ENCODE peak calls at places on chromosomes 5 and 9, in eight cellular contexts. P is HCT116, X is K562, J is SK-N-SH, A is HepG2, Z is Panc1, G is A549, V is GM12878. U is an unnamed sample.

GRCh38 chr9:6997330-6997729 is 239.6 kb downstream of the KDM4C start:
- DNase-seq in P (no peak), X (no peak), J (no peak), A (no peak), Z (no peak), G (no peak), V (no peak), U (no peak)

GRCh38 chr5:980001-980588 is 28.5 kb upstream of the NKD2 start:
- DNase-seq in P (no peak), X (no peak), J (peak; percentile 40), A (peak; percentile 48), Z (no peak), G (no peak), V (no peak), U (no peak)

GRCh38 chr9:36721846-36722588 is 149.3 kb downstream of the MELK start:
- DNase-seq in P (no peak), X (no peak), J (no peak), A (no peak), Z (no peak), G (no peak), V (no peak), U (no peak)

GRCh38 chr5:139110526-139111168 is 87.5 kb downstream of the SIL1 start:
- DNase-seq in P (no peak), X (no peak), J (no peak), A (no peak), Z (no peak), G (no peak), V (no peak), U (no peak)

GRCh38 chr5:127958421-127959011 is 125.0 kb upstream of the SLC12A2 start:
- DNase-seq in P (no peak), X (no peak), J (no peak), A (peak; percentile 78), Z (no peak), G (peak; percentile 93), V (no peak), U (no peak)

GRCh38 chr9:87327567-87328125 is 170.0 kb upstream of the DAPK1 start:
- DNase-seq in P (no peak), X (no peak), J (peak; percentile 27), A (no peak), Z (no peak), G (no peak), V (no peak), U (no peak)

GRCh38 chr5:8413975-8414374 is 545.0 kb downstream of the MTRR start:
- DNase-seq in P (no peak), X (no peak), J (no peak), A (no peak), Z (no peak), G (no peak), V (no peak), U (no peak)

GRCh38 chr9:8143677-8144076 is 344.1 kb upstream of the DMAC1 start:
- DNase-seq in P (no peak), X (no peak), J (no peak), A (no peak), Z (no peak), G (no peak), V (no peak), U (no peak)

GRCh38 chr9:29432191-29432590 is 1858.9 kb upstream of the C9orf72 start:
- DNase-seq in P (no peak), X (no peak), J (no peak), A (no peak), Z (no peak), G (no peak), V (no peak), U (no peak)

GRCh38 chr9:133991964-133992779 is at the start of gene VAV2:
- DNase-seq in P (peak; percentile 29), X (peak; percentile 67), J (peak; percentile 76), A (peak; percentile 48), Z (no peak), G (peak; percentile 61), V (no peak), U (peak; percentile 64)

GRCh38 chr5:39420482-39421145 is 4.2 kb downstream of the DAB2 start:
- DNase-seq in P (no peak), X (no peak), J (no peak), A (no peak), Z (no peak), G (no peak), V (no peak), U (no peak)

GRCh38 chr9:125910286-125910685 is 163.1 kb downstream of the PBX3 start:
- DNase-seq in P (no peak), X (no peak), J (no peak), A (no peak), Z (no peak), G (no peak), V (no peak), U (no peak)

GRCh38 chr5:159752622-159753275 is 163.5 kb upstream of the ADRA1B start:
- DNase-seq in P (no peak), X (no peak), J (no peak), A (no peak), Z (no peak), G (no peak), V (no peak), U (no peak)

GRCh38 chr9:19720374-19720773 is 68.5 kb downstream of the SLC24A2 start:
- DNase-seq in P (no peak), X (peak; percentile 14), J (no peak), A (peak; percentile 26), Z (no peak), G (peak; percentile 6), V (no peak), U (peak; percentile 82)

GRCh38 chr9:78893758-78894157 is 596.8 kb downstream of the PSAT1 start:
- DNase-seq in P (no peak), X (no peak), J (no peak), A (no peak), Z (no peak), G (no peak), V (no peak), U (no peak)

GRCh38 chr9:16150501-16150900 is 597.7 kb downstream of the CCDC171 start:
- DNase-seq in P (no peak), X (no peak), J (peak; percentile 83), A (no peak), Z (no peak), G (no peak), V (no peak), U (no peak)

GRCh38 chr9:138052635-138053320 is 175.2 kb downstream of the CACNA1B start:
- DNase-seq in P (no peak), X (no peak), J (peak; percentile 4), A (no peak), Z (no peak), G (no peak), V (no peak), U (no peak)

GRCh38 chr9:125650271-125650737 is 56.7 kb downstream of the MAPKAP1 start:
- DNase-seq in P (no peak), X (no peak), J (no peak), A (no peak), Z (no peak), G (no peak), V (peak; percentile 96), U (no peak)

GRCh38 chr5:1745190-1745805 is 54.3 kb downstream of the MRPL36 start:
- DNase-seq in P (no peak), X (no peak), J (no peak), A (no peak), Z (no peak), G (no peak), V (no peak), U (no peak)

DNA sequence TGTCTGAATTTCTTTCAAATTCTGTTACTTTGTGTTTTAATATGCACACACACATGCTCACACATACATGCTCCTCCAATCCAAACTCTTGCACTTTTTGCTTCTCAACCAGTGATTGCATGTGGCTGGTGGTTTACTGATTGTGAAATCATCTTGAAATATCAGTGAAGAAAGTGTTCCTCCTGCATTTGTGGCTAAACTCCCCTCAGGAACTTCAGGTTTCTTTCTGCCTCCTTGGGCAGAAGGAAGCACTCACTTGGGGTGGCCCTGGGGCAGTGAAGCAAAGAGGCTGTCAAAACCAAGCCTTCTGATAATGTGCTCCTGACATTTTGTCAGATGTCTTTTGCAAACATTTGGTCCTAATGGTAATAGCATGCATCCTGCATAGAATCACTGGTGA is 377.3 kb upstream of the KLF4 start:
- DNase-seq in P (no peak), X (no peak), J (no peak), A (no peak), Z (no peak), G (no peak), V (no peak), U (no peak)
- TF ChIP-seq REST in P (no peak), X (no peak), J (no peak), A (no peak), Z (no peak), G (no peak), V (no peak), U (no peak)

DNA sequence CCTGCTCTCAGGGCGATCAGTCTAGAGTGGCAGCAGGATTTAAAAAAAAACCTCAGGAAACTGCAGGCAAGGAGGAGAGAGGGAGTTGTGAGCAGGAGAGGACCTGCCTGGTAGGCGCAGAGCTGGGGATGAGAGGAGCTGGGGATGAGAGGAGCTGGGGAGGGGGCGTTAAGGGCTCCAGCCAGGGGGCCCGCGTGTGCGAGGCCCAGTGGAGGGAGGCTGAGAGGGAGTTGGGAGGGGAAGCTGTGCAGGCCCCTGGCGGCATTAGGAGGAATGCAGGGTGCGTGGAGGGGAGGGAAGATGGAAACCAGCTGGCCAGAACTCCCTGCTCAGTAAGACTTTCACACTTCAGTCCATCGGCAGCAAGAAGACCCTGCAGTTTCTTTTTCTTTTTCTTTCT is 45.2 kb upstream of the HMCN2 start:
- DNase-seq in P (no peak), X (no peak), J (peak; percentile 89), A (no peak), Z (no peak), G (no peak), V (no peak), U (peak; percentile 69)
- TF ChIP-seq CTCF in P (no peak), X (no peak), J (no peak), A (no peak), Z (no peak), G (no peak), V (no peak), U (no peak)

DNA sequence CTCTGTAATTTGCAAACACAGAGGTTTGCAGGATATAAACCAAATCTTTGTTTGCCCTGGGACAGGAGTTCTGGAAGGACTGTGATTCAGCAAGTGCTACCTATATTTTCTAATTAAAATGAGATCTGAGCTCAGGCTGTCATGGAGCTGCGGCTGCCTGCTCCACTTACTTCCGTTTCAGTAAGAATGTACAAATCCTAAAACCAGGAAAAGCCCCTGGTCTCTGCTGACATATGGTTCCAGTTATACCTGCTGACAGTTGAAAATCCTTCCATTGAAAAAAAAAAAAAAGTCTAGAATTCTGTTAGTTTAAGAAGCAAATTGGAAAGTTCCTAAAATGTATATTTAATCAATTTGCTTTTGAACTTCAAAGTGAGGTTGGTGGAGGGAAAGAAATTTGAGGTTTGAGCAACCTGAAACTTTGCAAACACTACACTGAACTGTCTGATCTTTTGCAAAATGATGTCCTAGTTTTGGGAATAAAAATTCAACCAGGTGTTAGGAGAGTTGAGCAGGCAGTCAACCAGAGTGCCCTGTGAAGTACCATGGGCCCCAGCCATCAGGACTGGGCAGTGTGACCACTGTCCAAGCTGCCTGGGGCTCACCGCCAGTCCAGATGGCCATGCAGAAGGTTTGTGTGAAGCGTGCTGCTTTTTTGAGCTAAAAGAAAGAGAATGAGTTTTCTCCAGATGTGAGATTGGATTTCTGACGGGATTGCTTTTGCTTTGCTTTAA is 50.6 kb downstream of the SHB start:
- DNase-seq in P (no peak), X (no peak), J (peak; percentile 73), A (peak; percentile 64), Z (no peak), G (no peak), V (no peak), U (no peak)
- H3K4me1 ChIP-seq in P (peaks cover 37% of the 10 kb centered on the region), X (peaks cover 7% of the 10 kb centered on the region), J (peaks cover 71% of the 10 kb centered on the region), A (peaks cover 76% of the 10 kb centered on the region), Z (peaks cover 84% of the 10 kb centered on the region), G (peaks cover 78% of the 10 kb centered on the region), V (no peaks in the 10 kb centered on the region), U (peaks cover 63% of the 10 kb centered on the region)

GRCh38 chr5:60101561-60101960 is 208.0 kb upstream of the PDE4D start:
- DNase-seq in P (no peak), X (no peak), J (no peak), A (no peak), Z (no peak), G (no peak), V (no peak), U (no peak)

GRCh38 chr5:60102961-60103683 is 209.6 kb upstream of the PDE4D start:
- DNase-seq in P (no peak), X (no peak), J (no peak), A (no peak), Z (no peak), G (peak; percentile 52), V (no peak), U (no peak)
- TF ChIP-seq REST in P (no peak), X (no peak), J (no peak), A (no peak), Z (no peak), G (no peak), V (no peak), U (no peak)